ENCODE peak calls at places on chromosome 19, in eight cellular contexts. One of them, this sample, is unnamed.

GRCh38 chr19:3852177-3852511 is 16.7 kb downstream of the ZFR2 start:
- DNase-seq in GM04503: no peak
- DNase-seq in effector CD4-positive, alpha-beta T cell: no peak
- DNase-seq in heart right ventricle: no peak
- DNase-seq in RPMI8226: no peak
- DNase-seq in AG10803: no peak
- DNase-seq in DND-41: no peak
- DNase-seq in pancreas: no peak
- DNase-seq in this sample: no peak

GRCh38 chr19:16527334-16527935 is 14.8 kb downstream of the CHERP start:
- DNase-seq in GM04503: no peak
- DNase-seq in effector CD4-positive, alpha-beta T cell: no peak
- DNase-seq in heart right ventricle: no peak
- DNase-seq in RPMI8226: no peak
- DNase-seq in AG10803: no peak
- DNase-seq in DND-41: no peak
- DNase-seq in pancreas: no peak
- DNase-seq in this sample: no peak

GRCh38 chr19:50007170-50007569 is 18.0 kb downstream of the VRK3 start:
- DNase-seq in GM04503: no peak
- DNase-seq in effector CD4-positive, alpha-beta T cell: no peak
- DNase-seq in heart right ventricle: no peak
- DNase-seq in RPMI8226: no peak
- DNase-seq in AG10803: no peak
- DNase-seq in DND-41: no peak
- DNase-seq in pancreas: no peak
- DNase-seq in this sample: no peak

GRCh38 chr19:47239610-47240296 is 8.8 kb upstream of the BBC3 start:
- DNase-seq in GM04503: no peak
- DNase-seq in effector CD4-positive, alpha-beta T cell: peak
- DNase-seq in heart right ventricle: no peak
- DNase-seq in RPMI8226: peak
- DNase-seq in AG10803: peak
- DNase-seq in DND-41: no peak
- DNase-seq in pancreas: no peak
- DNase-seq in this sample: peak

GRCh38 chr19:35427187-35427586 is 20.9 kb upstream of the FFAR2 start:
- DNase-seq in GM04503: no peak
- DNase-seq in effector CD4-positive, alpha-beta T cell: no peak
- DNase-seq in heart right ventricle: no peak
- DNase-seq in RPMI8226: no peak
- DNase-seq in AG10803: no peak
- DNase-seq in DND-41: no peak
- DNase-seq in pancreas: no peak
- DNase-seq in this sample: no peak

GRCh38 chr19:47407417-47407774 is 11.9 kb downstream of the MEIS3 start:
- DNase-seq in GM04503: no peak
- DNase-seq in effector CD4-positive, alpha-beta T cell: no peak
- DNase-seq in heart right ventricle: no peak
- DNase-seq in RPMI8226: no peak
- DNase-seq in AG10803: no peak
- DNase-seq in DND-41: no peak
- DNase-seq in pancreas: no peak
- DNase-seq in this sample: no peak

GRCh38 chr19:50551034-50551712 is 17.1 kb downstream of the LRRC4B start:
- DNase-seq in GM04503: no peak
- DNase-seq in effector CD4-positive, alpha-beta T cell: no peak
- DNase-seq in heart right ventricle: no peak
- DNase-seq in RPMI8226: no peak
- DNase-seq in AG10803: no peak
- DNase-seq in DND-41: no peak
- DNase-seq in pancreas: no peak
- DNase-seq in this sample: no peak

GRCh38 chr19:4987286-4987685 is 18.4 kb downstream of the KDM4B start:
- DNase-seq in GM04503: no peak
- DNase-seq in effector CD4-positive, alpha-beta T cell: no peak
- DNase-seq in heart right ventricle: no peak
- DNase-seq in RPMI8226: no peak
- DNase-seq in AG10803: peak
- DNase-seq in DND-41: no peak
- DNase-seq in pancreas: no peak
- DNase-seq in this sample: no peak